ENCODE peak calls at places on chromosomes 7 and 10, in eight cellular contexts. D is astrocyte, V is heart left ventricle, T is spleen, X is neural progenitor cell, W is tibial artery, L is psoas muscle, I is SK-N-SH. M is an unnamed sample. For H3K4me1, the result is how much of the 10 kb centered on the place peaks cover.

GRCh38 chr10:3911713-3912442 is 126.9 kb upstream of the KLF6 start:
- DNase-seq in D (peak), V (no peak), T (no peak), X (no peak), W (no peak), L (no peak), I (no peak), M (peak)

GRCh38 chr7:89339748-89340147 is 544.2 kb upstream of the TEX47 start:
- DNase-seq in D (no peak), V (no peak), T (no peak), X (no peak), W (no peak), L (no peak), I (no peak), M (no peak)

GRCh38 chr7:4841007-4841784 is 20.6 kb downstream of the PAPOLB start:
- DNase-seq in D (no peak), V (no peak), T (peak), X (no peak), W (no peak), L (no peak), I (no peak), M (no peak)

GRCh38 chr10:79237801-79238520 is 109.3 kb upstream of the PPIF start:
- DNase-seq in D (no peak), V (no peak), T (no peak), X (no peak), W (no peak), L (no peak), I (peak), M (peak)

GRCh38 chr7:66964391-66964790 is 31.0 kb downstream of the SBDS start:
- DNase-seq in D (no peak), V (no peak), T (no peak), X (no peak), W (no peak), L (no peak), I (no peak), M (no peak)

GRCh38 chr10:125010362-125010761 is 68.4 kb downstream of the ZRANB1 start:
- DNase-seq in D (no peak), V (no peak), T (peak), X (no peak), W (no peak), L (peak), I (peak), M (no peak)

GRCh38 chr7:130379019-130379418 is 1.3 kb upstream of the CPA1 start:
- DNase-seq in D (no peak), V (no peak), T (no peak), X (no peak), W (no peak), L (no peak), I (no peak), M (no peak)

GRCh38 chr7:66837007-66837406 is 84.0 kb upstream of the TMEM248 start:
- DNase-seq in D (no peak), V (no peak), T (peak), X (peak), W (no peak), L (no peak), I (no peak), M (no peak)

GRCh38 chr10:17368708-17369272 is 85.6 kb downstream of the ST8SIA6 start:
- DNase-seq in D (no peak), V (no peak), T (no peak), X (no peak), W (no peak), L (no peak), I (no peak), M (peak)

GRCh38 chr10:123100030-123100762 is 35.6 kb upstream of the HMX3 start:
- DNase-seq in D (no peak), V (no peak), T (no peak), X (no peak), W (no peak), L (no peak), I (no peak), M (no peak)

GRCh38 chr10:35834916-35835499 is 192.9 kb upstream of the FZD8 start:
- DNase-seq in D (no peak), V (no peak), T (no peak), X (no peak), W (no peak), L (no peak), I (no peak), M (no peak)

GRCh38 chr10:120996456-120997053 is 145.4 kb downstream of the WDR11 start:
- DNase-seq in D (no peak), V (no peak), T (no peak), X (no peak), W (no peak), L (no peak), I (no peak), M (no peak)

GRCh38 chr10:119313645-119314044 is 106.3 kb downstream of the GRK5 start:
- DNase-seq in D (no peak), V (no peak), T (no peak), X (no peak), W (no peak), L (no peak), I (no peak), M (no peak)
- TF ChIP-seq CTCF in D (no peak), V (no peak), T (no peak), X (no peak), W (no peak), L (no peak), I (no peak), M (no peak)

GRCh38 chr10:59558066-59558465 is 151.6 kb downstream of the SLC16A9 start:
- DNase-seq in D (no peak), V (no peak), T (no peak), X (no peak), W (no peak), L (no peak), I (no peak), M (no peak)
- H3K27ac ChIP-seq in D (no peak), V (no peak), T (no peak), X (no peak), W (no peak), L (no peak), I (peak), M (no peak)

GRCh38 chr7:134795231-134795630 is 15.8 kb downstream of the CALD1 start:
- DNase-seq in D (no peak), V (no peak), T (no peak), X (no peak), W (no peak), L (no peak), I (no peak), M (no peak)
- H3K4me1 ChIP-seq in D (under half), V (under half), T (under half), X (under half), W (half or more), L (under half), I (under half), M (under half)

GRCh38 chr7:158353606-158354570 is 233.7 kb downstream of the PTPRN2 start:
- DNase-seq in D (no peak), V (no peak), T (peak), X (peak), W (peak), L (no peak), I (peak), M (no peak)
- TF ChIP-seq CTCF in D (peak), V (peak), T (peak), X (peak), W (no peak), L (peak), I (peak), M (peak)

GRCh38 chr10:128047991-128048826 is 78.0 kb downstream of the MKI67 start:
- DNase-seq in D (peak), V (peak), T (peak), X (no peak), W (peak), L (no peak), I (no peak), M (peak)

GRCh38 chr10:128047337-128047736 is 78.9 kb downstream of the MKI67 start:
- DNase-seq in D (peak), V (peak), T (peak), X (peak), W (peak), L (peak), I (no peak), M (peak)

GRCh38 chr10:128045833-128046120 is 80.4 kb downstream of the MKI67 start:
- DNase-seq in D (no peak), V (no peak), T (no peak), X (no peak), W (no peak), L (no peak), I (no peak), M (no peak)

GRCh38 chr10:128046156-128046933 is 79.9 kb downstream of the MKI67 start:
- DNase-seq in D (no peak), V (no peak), T (peak), X (no peak), W (no peak), L (no peak), I (no peak), M (no peak)

GRCh38 chr10:128046934-128047251 is 79.3 kb downstream of the MKI67 start:
- DNase-seq in D (no peak), V (no peak), T (peak), X (no peak), W (no peak), L (no peak), I (no peak), M (no peak)
- H3K27ac ChIP-seq in D (no peak), V (no peak), T (peak), X (no peak), W (peak), L (no peak), I (no peak), M (peak)

DNA sequence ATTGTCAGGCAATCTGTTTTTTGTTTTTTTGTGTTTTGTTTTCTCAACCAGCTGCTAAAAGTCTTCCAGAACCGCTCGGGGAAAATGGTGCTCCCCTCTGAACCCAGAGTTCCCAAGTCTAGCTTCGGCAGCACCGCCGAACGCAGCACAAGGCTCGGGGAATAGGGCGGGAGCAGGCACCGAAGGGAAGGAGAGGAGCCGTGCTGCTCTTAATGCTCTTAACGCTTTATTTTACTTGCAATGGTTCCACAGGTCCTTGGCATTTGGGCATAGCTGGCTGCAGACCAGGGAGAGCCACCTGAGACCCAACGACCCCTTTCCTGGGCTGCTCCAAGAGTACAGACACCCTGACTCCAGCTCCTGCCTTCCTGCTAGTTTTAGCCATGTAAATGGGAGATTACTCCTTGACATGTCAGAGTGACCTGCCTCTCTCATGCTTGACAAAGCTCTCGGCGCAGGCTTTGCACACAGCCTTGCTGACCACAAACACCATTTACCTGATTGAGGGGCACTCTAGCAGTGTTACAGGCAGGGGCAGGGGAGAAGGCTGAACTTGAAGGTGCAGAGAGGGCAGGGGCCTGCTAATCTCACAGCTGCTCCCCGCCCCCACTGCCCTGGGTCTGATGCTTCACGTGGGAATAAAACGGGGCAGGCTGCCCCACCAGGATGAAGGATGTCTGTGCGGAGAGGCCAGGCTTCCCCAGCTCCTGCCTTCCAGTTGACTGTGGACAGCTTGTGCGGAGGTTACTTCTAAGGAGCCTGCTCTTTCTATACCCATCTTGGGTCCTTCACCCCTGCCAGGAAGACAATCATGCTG is 58.6 kb upstream of the EFCAB10 start:
- DNase-seq in D (no peak), V (no peak), T (no peak), X (peak), W (no peak), L (no peak), I (no peak), M (no peak)
- H3K4me1 ChIP-seq in D (under half), V (under half), T (under half), X (half or more), W (under half), L (under half), I (under half), M (under half)

DNA sequence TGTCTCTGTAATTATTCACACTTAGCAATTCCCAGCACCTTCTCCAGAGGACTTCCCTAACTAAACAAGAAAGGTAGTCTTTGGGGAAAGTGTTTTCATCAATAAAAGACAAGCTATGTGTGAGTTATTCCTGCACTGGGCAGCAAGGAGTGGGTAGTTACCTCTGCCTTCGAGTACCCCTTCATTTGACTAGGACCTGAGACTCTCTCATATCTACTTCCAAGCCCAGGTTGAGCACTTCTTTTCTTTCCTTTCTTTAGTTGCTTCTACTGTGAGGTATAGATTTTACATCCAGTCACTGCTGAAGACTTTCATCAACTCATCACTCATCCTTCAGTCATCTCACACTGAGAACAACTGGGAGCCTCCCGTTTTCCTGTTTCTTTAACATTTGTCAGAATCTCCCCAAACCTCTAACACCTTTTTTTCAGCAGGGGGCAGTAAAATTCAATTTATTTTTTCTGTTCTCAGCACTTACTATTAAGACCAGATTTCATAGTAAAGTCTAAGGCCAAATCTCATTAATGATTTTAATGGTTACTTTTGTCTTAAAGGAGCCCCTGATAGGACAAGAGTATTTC is 80.1 kb upstream of the PRSS1 start:
- DNase-seq in D (no peak), V (no peak), T (no peak), X (peak), W (no peak), L (no peak), I (peak), M (peak)
- TF ChIP-seq CTCF in D (peak), V (peak), T (peak), X (peak), W (peak), L (peak), I (peak), M (peak)

DNA sequence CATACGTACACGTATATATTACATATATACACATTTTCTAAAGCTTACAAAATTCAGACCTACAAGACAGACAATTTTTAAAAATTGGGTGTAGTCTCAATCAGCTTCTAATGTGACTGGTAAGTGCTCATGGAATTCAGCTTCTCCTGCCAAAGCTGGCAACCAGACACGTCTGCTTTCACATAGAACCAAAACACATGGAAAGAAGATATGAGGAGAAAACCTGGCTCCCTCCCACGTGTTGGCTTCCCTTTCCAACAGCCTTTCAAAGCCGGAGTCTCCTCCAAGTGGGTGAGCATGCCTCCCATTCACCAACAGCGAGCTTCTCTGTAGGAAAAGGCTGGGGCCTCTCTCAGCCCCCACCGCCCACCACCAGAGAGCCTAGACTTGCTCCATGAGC is 33.4 kb downstream of the CDCA7L start:
- DNase-seq in D (peak), V (peak), T (no peak), X (no peak), W (no peak), L (peak), I (no peak), M (no peak)
- H3K27ac ChIP-seq in D (no peak), V (peak), T (no peak), X (no peak), W (no peak), L (no peak), I (no peak), M (no peak)

DNA sequence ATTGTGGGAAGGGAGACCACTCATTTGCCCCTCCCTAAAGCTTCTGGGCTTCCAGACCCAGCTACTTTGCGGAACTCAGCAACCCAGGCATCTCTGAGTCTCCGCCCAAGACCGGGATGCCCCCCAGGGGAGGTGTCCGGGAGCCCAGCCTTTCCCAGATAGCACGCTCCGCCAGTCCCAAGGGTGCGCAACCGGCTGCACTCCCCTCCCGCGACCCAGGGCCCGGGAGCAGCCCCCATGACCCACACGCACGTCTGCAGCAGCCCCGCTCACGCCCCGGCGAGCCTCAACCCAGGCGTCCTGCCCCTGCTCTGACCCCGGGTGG is at the start of gene EPO:
- DNase-seq in D (no peak), V (no peak), T (no peak), X (peak), W (no peak), L (no peak), I (no peak), M (no peak)
- H3K4me1 ChIP-seq in D (under half), V (under half), T (under half), X (under half), W (under half), L (under half), I (under half), M (under half)

M was measured in foreskin keratinocyte.